ENCODE peak calls at places on chromosomes 5 and 9, in nine cellular contexts. Q is bronchial epithelial cell; K is mesendoderm; V is aorta; C is occipital lobe; N is heart right ventricle; X is dorsolateral prefrontal cortex; O is stimulated activated CD4-positive, alpha-beta T cell treated with anti-CD3 and anti-CD28 coated beads, TNF-alpha, amount 100 ng/mL, for 24 hours; M is AML-193. H is an unnamed sample.

GRCh38 chr5:5270958-5271605 is 131.0 kb downstream of the ADAMTS16 start:
- DNase-seq in Q (peak), K (peak), V (peak), C (peak), N (peak), X (peak), O (no peak), M (no peak), H (no peak)

GRCh38 chr9:135719472-135719871 is 17.5 kb downstream of the KCNT1 start:
- DNase-seq in Q (no peak), K (no peak), V (no peak), C (no peak), N (no peak), X (no peak), O (no peak), M (no peak), H (no peak)

GRCh38 chr5:168086104-168086610 is 205.3 kb upstream of the WWC1 start:
- DNase-seq in Q (peak), K (no peak), V (no peak), C (no peak), N (no peak), X (no peak), O (no peak), M (no peak), H (no peak)

GRCh38 chr9:70852711-70853240 is 268.6 kb downstream of the TRPM3 start:
- DNase-seq in Q (no peak), K (no peak), V (no peak), C (no peak), N (no peak), X (no peak), O (no peak), M (no peak), H (no peak)

GRCh38 chr9:106479679-106480078 is 383.3 kb upstream of the ZNF462 start:
- DNase-seq in Q (peak), K (no peak), V (no peak), C (no peak), N (no peak), X (no peak), O (no peak), M (no peak), H (no peak)

GRCh38 chr5:115351356-115352195 is 55.1 kb upstream of the CCDC112 start:
- DNase-seq in Q (peak), K (no peak), V (no peak), C (no peak), N (no peak), X (no peak), O (no peak), M (no peak), H (no peak)

GRCh38 chr9:87537625-87538024 is 40.0 kb downstream of the DAPK1 start:
- DNase-seq in Q (no peak), K (no peak), V (no peak), C (no peak), N (no peak), X (no peak), O (no peak), M (no peak), H (no peak)

GRCh38 chr9:98520221-98520920 is 188.4 kb downstream of the GABBR2 start:
- DNase-seq in Q (no peak), K (no peak), V (no peak), C (no peak), N (no peak), X (no peak), O (no peak), M (no peak), H (no peak)

GRCh38 chr5:181164076-181164952 is 16.9 kb downstream of the OR2V2 start:
- DNase-seq in Q (no peak), K (peak), V (no peak), C (no peak), N (no peak), X (no peak), O (peak), M (no peak), H (no peak)

GRCh38 chr9:112896131-112896530 is 5.5 kb upstream of the SLC46A2 start:
- DNase-seq in Q (no peak), K (no peak), V (no peak), C (no peak), N (no peak), X (no peak), O (no peak), M (no peak), H (no peak)

GRCh38 chr5:162209005-162209605 is 141.5 kb downstream of the GABRG2 start:
- DNase-seq in Q (peak), K (peak), V (no peak), C (no peak), N (peak), X (peak), O (peak), M (peak), H (no peak)

GRCh38 chr5:149471406-149472183 is 79.6 kb downstream of the CSNK1A1 start:
- DNase-seq in Q (peak), K (no peak), V (no peak), C (no peak), N (no peak), X (no peak), O (no peak), M (no peak), H (no peak)

GRCh38 chr5:87732875-87733768 is 320.4 kb upstream of the CCNH start:
- DNase-seq in Q (no peak), K (no peak), V (no peak), C (no peak), N (no peak), X (no peak), O (no peak), M (no peak), H (no peak)

GRCh38 chr5:8508196-8508595 is 639.2 kb downstream of the MTRR start:
- DNase-seq in Q (no peak), K (no peak), V (no peak), C (no peak), N (no peak), X (no peak), O (no peak), M (no peak), H (no peak)

GRCh38 chr9:4237748-4238511 is 61.9 kb downstream of the GLIS3 start:
- DNase-seq in Q (no peak), K (peak), V (no peak), C (no peak), N (peak), X (no peak), O (no peak), M (no peak), H (no peak)

GRCh38 chr5:150293091-150293941 is 3.7 kb upstream of the CAMK2A start:
- DNase-seq in Q (no peak), K (no peak), V (no peak), C (no peak), N (no peak), X (no peak), O (no peak), M (no peak), H (peak)

GRCh38 chr9:33143241-33143642 is 23.9 kb downstream of the B4GALT1 start:
- DNase-seq in Q (no peak), K (no peak), V (no peak), C (no peak), N (no peak), X (no peak), O (no peak), M (peak), H (no peak)

GRCh38 chr9:129310666-129311350 is 132.7 kb upstream of the IER5L start:
- DNase-seq in Q (no peak), K (no peak), V (no peak), C (no peak), N (no peak), X (no peak), O (no peak), M (no peak), H (peak)

GRCh38 chr5:37735649-37736347 is 104.0 kb downstream of the GDNF start:
- DNase-seq in Q (no peak), K (no peak), V (no peak), C (peak), N (no peak), X (peak), O (no peak), M (no peak), H (no peak)

GRCh38 chr9:136625101-136626065 is 37.3 kb upstream of the EGFL7 start:
- DNase-seq in Q (peak), K (peak), V (peak), C (no peak), N (peak), X (peak), O (no peak), M (no peak), H (no peak)

GRCh38 chr5:40066616-40067015 is 613.1 kb upstream of the PTGER4 start:
- DNase-seq in Q (no peak), K (no peak), V (no peak), C (no peak), N (no peak), X (no peak), O (no peak), M (no peak), H (peak)

GRCh38 chr5:20041326-20041977 is 53.5 kb upstream of the CDH18 start:
- DNase-seq in Q (no peak), K (no peak), V (no peak), C (no peak), N (no peak), X (no peak), O (no peak), M (no peak), H (no peak)

GRCh38 chr9:132235894-132236661 is 74.2 kb downstream of the NTNG2 start:
- DNase-seq in Q (peak), K (peak), V (peak), C (peak), N (peak), X (peak), O (peak), M (peak), H (no peak)

GRCh38 chr9:92717201-92718085 is 47.2 kb downstream of the BICD2 start:
- DNase-seq in Q (no peak), K (no peak), V (no peak), C (no peak), N (no peak), X (no peak), O (no peak), M (no peak), H (no peak)

GRCh38 chr9:110950041-110950645 is 88.1 kb downstream of the LPAR1 start:
- DNase-seq in Q (no peak), K (no peak), V (no peak), C (no peak), N (no peak), X (no peak), O (no peak), M (no peak), H (no peak)

GRCh38 chr5:33891731-33892418 is at the start of gene ADAMTS12:
- DNase-seq in Q (no peak), K (peak), V (peak), C (no peak), N (peak), X (no peak), O (no peak), M (no peak), H (no peak)

GRCh38 chr9:109639666-109640231 is 140.2 kb upstream of the PALM2AKAP2 start:
- DNase-seq in Q (no peak), K (no peak), V (no peak), C (no peak), N (no peak), X (no peak), O (no peak), M (no peak), H (no peak)

GRCh38 chr5:2895196-2895595 is 143.7 kb upstream of the IRX2 start:
- DNase-seq in Q (no peak), K (no peak), V (no peak), C (no peak), N (no peak), X (no peak), O (no peak), M (no peak), H (peak)

H was measured in chondrocyte.